ENCODE peak calls at places on chromosomes 3 and 15, in five cellular contexts. U, P, R, L and D are unnamed samples.
A peak's percentile ranks its signal among the peaks of the same experiment; 100 is the strongest.

GRCh38 chr3:28476194-28476593 is 127.6 kb upstream of the AZI2 start:
- DNase-seq in L (no peak), P (peak; percentile 54), U (peak; percentile 69), R (peak; percentile 54), D (no peak)

GRCh38 chr15:69234676-69235075 is 64.0 kb upstream of the PAQR5 start:
- DNase-seq in L (no peak), P (no peak), R (no peak), U (no peak), D (no peak)

GRCh38 chr3:150871192-150871591 is 34.0 kb downstream of the MINDY4B start:
- DNase-seq in U (peak; percentile 55), R (peak; percentile 24), L (no peak), P (no peak), D (no peak)

GRCh38 chr3:49652218-49652921 is 21.8 kb upstream of the APEH start:
- DNase-seq in R (no peak), U (no peak), P (no peak), L (no peak), D (no peak)

GRCh38 chr3:52026016-52026415 is 30.3 kb upstream of the RPL29 start:
- DNase-seq in R (no peak), L (no peak), P (no peak), U (no peak), D (peak; percentile 57)

GRCh38 chr3:11607816-11608215 is 35.9 kb downstream of the VGLL4 start:
- DNase-seq in R (no peak), P (no peak), U (no peak), L (no peak), D (no peak)

GRCh38 chr15:79089890-79090486 is 592 bp downstream of the RASGRF1 start:
- DNase-seq in L (no peak), U (peak; percentile 5), P (peak; percentile 11), R (peak; percentile 39), D (peak; percentile 35)

GRCh38 chr3:113736548-113737089 is 9.4 kb downstream of the NAA50 start:
- DNase-seq in R (peak; percentile 57), P (peak; percentile 79), U (peak; percentile 77), L (peak; percentile 5), D (no peak)

GRCh38 chr15:90465140-90465929 is 64.4 kb upstream of the CRTC3 start:
- DNase-seq in L (no peak), R (no peak), P (peak; percentile 39), U (peak; percentile 70), D (no peak)

GRCh38 chr15:39242345-39242744 is 338.5 kb upstream of the THBS1 start:
- DNase-seq in R (no peak), P (no peak), U (peak; percentile 77), L (no peak), D (no peak)

GRCh38 chr15:88803241-88803919 is at the start of gene ACAN:
- DNase-seq in U (no peak), L (peak; percentile 20), R (no peak), P (no peak), D (peak; percentile 51)

GRCh38 chr15:90232941-90233700 is 620 bp downstream of the CIB1 start:
- DNase-seq in R (peak; percentile 85), P (no peak), L (peak; percentile 41), U (peak; percentile 51), D (peak; percentile 55)

GRCh38 chr3:29871087-29871486 is 590.2 kb downstream of the RBMS3 start:
- DNase-seq in P (no peak), U (peak; percentile 26), R (peak; percentile 4), L (no peak), D (no peak)

GRCh38 chr15:91864669-91865068 is 11.2 kb downstream of the SLCO3A1 start:
- DNase-seq in P (no peak), R (no peak), L (no peak), U (no peak), D (no peak)

GRCh38 chr3:171374260-171374659 is 85.9 kb downstream of the TNIK start:
- DNase-seq in U (no peak), P (no peak), R (no peak), L (no peak), D (no peak)

GRCh38 chr15:80264031-80264430 is 12.0 kb upstream of the CTXND1 start:
- DNase-seq in R (no peak), U (peak; percentile 22), L (no peak), P (no peak), D (no peak)

DNA sequence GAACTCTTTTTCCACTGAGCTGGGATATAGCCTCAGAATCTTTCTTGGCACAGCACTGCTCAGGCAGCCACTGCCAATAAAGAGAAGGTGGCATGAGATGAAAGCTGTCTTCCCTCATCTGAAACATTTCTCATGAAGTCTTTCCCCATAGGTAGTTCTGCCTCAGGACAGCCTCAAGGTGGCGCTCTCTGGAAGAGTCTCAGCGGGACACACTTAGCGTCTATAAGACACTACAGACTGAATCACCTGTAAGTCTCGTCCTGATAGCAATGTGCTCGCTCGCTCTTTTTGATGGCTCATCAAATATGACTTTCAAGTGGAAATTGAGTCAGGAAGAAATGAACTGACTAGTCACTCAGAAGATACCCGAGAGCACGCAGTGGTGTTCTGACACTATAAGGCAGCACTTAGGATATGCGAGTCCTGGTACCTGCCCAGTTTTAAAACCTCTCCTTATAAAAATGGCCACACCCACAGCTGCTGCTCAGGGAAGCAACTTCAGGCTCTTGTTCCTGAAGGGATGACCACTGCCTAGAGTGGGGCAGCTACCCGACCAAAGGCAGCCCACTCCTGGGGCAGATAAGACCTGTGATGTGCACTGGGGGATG is 269.5 kb downstream of the SUCLG2 start:
- DNase-seq in L (peak; percentile 47), P (peak; percentile 39), U (peak; percentile 63), R (peak; percentile 57), D (peak; percentile 83)
- TF ChIP-seq CTCF in L (peak; percentile 67), P (peak; percentile 65), U (peak; percentile 66), R (peak; percentile 34), D (peak; percentile 82)

DNA sequence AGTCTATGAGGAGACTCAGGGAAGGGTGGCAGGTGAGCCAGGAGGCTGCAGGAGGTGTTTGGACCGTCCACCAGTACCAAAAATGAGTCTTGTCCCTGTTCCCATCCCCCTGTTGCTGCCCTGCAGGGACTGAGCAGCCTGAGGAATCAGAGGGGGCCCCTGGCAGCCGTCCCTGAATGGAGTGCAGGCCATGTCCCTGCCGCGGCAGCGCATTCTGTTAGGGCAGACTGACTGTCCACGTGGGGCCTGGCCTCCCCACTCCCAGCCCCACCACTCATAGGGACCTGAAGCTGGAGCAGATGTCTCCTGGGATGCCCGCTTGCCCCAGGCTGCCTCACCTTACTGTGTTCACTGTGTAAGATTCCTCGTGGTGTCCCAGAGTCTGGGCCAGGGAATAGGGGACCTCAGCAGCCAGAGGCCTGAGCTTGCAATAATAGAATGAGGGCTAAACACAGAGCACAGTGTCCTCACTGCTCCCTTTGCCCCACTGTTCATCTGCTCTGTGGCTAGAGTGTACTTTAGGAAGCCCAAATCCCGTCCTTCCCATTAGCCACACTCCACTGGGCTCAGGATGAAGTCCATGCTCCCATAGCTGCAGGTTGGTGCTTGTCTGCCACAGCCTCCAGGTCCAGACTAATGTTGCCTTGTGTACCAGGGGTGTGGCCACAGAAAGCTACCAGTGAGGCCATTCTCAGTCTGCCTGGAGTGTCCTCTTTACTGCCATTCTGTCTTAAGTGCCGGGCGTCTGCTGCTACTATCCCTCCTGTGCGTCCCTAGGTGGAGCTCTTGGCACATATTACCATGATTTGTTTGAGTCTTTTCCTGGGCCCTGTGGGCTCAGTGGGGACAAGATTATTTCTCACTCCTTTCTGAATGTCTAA is 63.2 kb downstream of the HCN4 start:
- DNase-seq in U (peak; percentile 70), L (peak; percentile 45), P (peak; percentile 71), R (peak; percentile 86), D (peak; percentile 65)
- TF ChIP-seq CTCF in U (peak; percentile 65), L (peak; percentile 76), P (peak; percentile 72), R (peak; percentile 83), D (peak; percentile 37)

DNA sequence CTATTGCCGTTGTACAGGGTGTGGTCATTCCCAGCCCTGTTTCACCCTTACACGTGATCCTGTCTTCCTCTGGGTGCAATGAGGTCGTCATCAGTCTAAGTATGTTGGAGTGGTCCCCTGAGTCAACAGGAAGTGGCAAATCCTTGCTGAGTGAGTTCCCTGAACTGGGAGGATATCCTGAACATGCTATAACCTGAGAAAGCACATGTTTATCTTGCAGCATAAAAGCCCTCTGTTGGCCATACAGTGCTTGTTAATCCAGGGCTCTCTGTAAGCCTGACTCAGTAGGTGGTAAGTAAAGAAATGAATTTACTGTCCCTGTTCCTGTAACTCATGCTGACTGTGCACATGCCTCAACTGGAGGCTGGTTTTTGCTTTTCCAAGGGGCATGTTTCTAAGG is 477.8 kb upstream of the RGMA start:
- DNase-seq in R (no peak), P (peak; percentile 4), U (peak; percentile 12), L (no peak), D (no peak)
- TF ChIP-seq CTCF in R (no peak), P (no peak), U (no peak), L (no peak), D (no peak)

DNA sequence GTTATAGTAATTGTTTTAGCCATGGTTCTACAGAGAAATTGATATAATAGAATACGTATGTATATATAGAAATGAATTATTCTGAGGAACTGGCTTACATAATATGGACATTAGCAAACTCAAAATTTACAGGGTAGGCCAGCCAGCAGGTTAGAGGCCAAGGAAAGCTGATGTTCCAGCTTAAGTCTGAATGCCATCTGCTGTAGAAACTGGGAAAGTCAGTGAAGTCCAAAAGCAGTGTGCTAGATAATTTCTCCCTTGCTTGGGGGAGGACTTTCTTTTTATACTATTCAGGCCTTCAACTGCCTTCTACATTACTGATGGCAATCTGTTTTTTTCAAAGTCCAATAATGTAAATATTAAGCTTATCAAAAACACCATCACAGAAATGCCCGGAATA is 1174.7 kb downstream of the ZPLD1 start:
- DNase-seq in P (peak; percentile 7), L (no peak), U (no peak), R (no peak), D (no peak)
- TF ChIP-seq CTCF in P (no peak), L (no peak), U (no peak), R (no peak), D (no peak)

GRCh38 chr3:58237238-58237939 is at the start of gene ABHD6:
- DNase-seq in R (peak; percentile 61), L (peak; percentile 82), P (peak; percentile 81), U (peak; percentile 44), D (peak; percentile 87)
- TF ChIP-seq CTCF in R (peak; percentile 37), L (peak; percentile 38), P (no peak), U (no peak), D (no peak)

GRCh38 chr3:47664519-47664918 is 85.9 kb upstream of the CSPG5 start:
- DNase-seq in P (peak; percentile 68), L (no peak), U (peak; percentile 25), R (peak; percentile 37), D (no peak)
- TF ChIP-seq CTCF in P (peak; percentile 31), L (peak; percentile 48), U (peak; percentile 28), R (no peak), D (no peak)

GRCh38 chr3:123295171-123295900 is 93.6 kb downstream of the SEC22A start:
- DNase-seq in U (no peak), L (no peak), R (no peak), P (no peak), D (no peak)
- TF ChIP-seq CTCF in U (no peak), L (no peak), R (no peak), P (no peak), D (no peak)

DNA sequence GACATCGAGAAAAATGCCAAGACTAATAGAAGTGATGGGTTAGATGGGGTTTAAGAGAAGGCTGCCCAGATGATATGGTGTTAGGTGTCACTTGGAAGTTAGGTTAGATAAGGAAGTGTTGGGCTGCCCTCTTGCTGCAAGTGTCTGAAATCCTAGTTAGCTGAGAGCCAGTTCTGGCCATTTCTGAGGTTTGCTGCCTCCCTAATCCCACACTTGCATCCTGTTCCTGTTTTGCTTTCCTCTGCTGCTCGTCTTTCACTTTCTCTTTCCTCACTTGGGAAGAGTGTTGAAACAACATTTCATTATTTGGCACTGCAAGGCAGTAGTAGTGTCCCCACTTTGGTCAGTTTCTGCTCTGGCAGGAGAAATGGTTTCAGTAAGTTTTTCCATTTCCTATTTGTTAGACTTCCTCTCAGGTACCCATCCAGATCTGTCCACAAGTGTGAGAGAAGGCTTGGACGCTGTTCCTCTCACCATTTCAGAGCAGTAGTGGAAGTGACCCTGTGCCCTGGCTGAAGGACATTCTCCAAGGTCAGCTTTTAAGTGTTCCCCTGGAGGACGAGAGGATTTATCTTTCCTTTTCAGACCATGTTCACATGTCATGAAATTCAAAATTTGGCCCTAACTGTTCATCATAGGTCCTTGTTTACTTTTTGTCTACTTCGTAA is 93.3 kb downstream of the ADAMTSL3 start:
- DNase-seq in P (peak; percentile 21), U (peak; percentile 61), L (no peak), R (peak; percentile 35), D (no peak)
- TF ChIP-seq CTCF in P (peak; percentile 34), U (peak; percentile 27), L (no peak), R (no peak), D (no peak)